ENCODE peak calls at places on chromosomes 3 and 15, in four cellular contexts. O is Caco-2; P is IMR-90; J is CD8-positive, alpha-beta T cell. U is an unnamed sample. For H3K36me3 and H3K4me1, the result is how much of the 10 kb centered on the place peaks cover.

GRCh38 chr3:44966795-44967278 is 9.1 kb downstream of the ZDHHC3 start:
- DNase-seq in J (no peak), O (no peak), P (no peak), U (no peak)

GRCh38 chr3:23324745-23325144 is 121.6 kb downstream of the UBE2E2 start:
- DNase-seq in J (no peak), P (peak), O (no peak), U (no peak)

GRCh38 chr3:73784647-73785420 is 160.1 kb upstream of the PDZRN3 start:
- DNase-seq in J (no peak), P (peak), O (no peak), U (no peak)

GRCh38 chr3:58608648-58609047 is 31.5 kb upstream of the FAM107A start:
- DNase-seq in O (no peak), J (no peak), P (no peak), U (no peak)

GRCh38 chr3:16504242-16504641 is 9.3 kb downstream of the RFTN1 start:
- DNase-seq in P (peak), O (no peak), J (no peak), U (no peak)

GRCh38 chr15:40084657-40085056 is 24.0 kb downstream of the BMF start:
- DNase-seq in O (no peak), J (no peak), P (no peak), U (no peak)

GRCh38 chr3:8741581-8742355 is 8.2 kb downstream of the CAV3 start:
- DNase-seq in J (no peak), O (peak), P (peak), U (peak)

GRCh38 chr3:17025594-17026139 is 140.9 kb downstream of the PLCL2 start:
- DNase-seq in J (no peak), P (no peak), O (no peak), U (no peak)

GRCh38 chr3:2947536-2947935 is 162.6 kb downstream of the IL5RA start:
- DNase-seq in P (no peak), O (no peak), J (no peak), U (no peak)

GRCh38 chr3:195813916-195814486 is 2.3 kb upstream of the MUC4 start:
- DNase-seq in J (no peak), O (no peak), P (no peak), U (no peak)

GRCh38 chr3:172315401-172316091 is 132.7 kb downstream of the GHSR start:
- DNase-seq in O (peak), J (no peak), P (peak), U (no peak)

GRCh38 chr15:60795889-60796288 is 316.9 kb upstream of the ICE2 start:
- DNase-seq in J (no peak), P (no peak), O (no peak), U (no peak)

GRCh38 chr3:9732080-9732752 is 681 bp downstream of the BRPF1 start:
- DNase-seq in P (no peak), O (no peak), J (peak), U (peak)

GRCh38 chr3:104564045-104564643 is 802.6 kb upstream of the ALCAM start:
- DNase-seq in J (peak), O (peak), P (peak), U (peak)

GRCh38 chr3:15659254-15659975 is 57.9 kb downstream of the BTD start:
- DNase-seq in O (no peak), J (no peak), P (no peak), U (no peak)

GRCh38 chr15:31476411-31476810 is 149.8 kb downstream of the KLF13 start:
- DNase-seq in O (no peak), J (no peak), P (no peak), U (no peak)

GRCh38 chr3:48519244-48519643 is 15.3 kb upstream of the SHISA5 start:
- DNase-seq in J (no peak), P (no peak), O (no peak), U (no peak)

GRCh38 chr15:92664178-92664900 is 8.8 kb upstream of the FAM174B start:
- DNase-seq in O (no peak), J (no peak), P (no peak), U (no peak)

GRCh38 chr15:69914960-69915359 is 182.8 kb downstream of the TLE3 start:
- DNase-seq in J (no peak), O (no peak), P (no peak), U (no peak)

GRCh38 chr3:170563712-170564423 is 22.0 kb downstream of the SLC7A14 start:
- DNase-seq in J (no peak), O (no peak), P (peak), U (no peak)

GRCh38 chr3:8555705-8556314 is 54.2 kb downstream of the LMCD1 start:
- DNase-seq in O (no peak), P (peak), J (no peak), U (no peak)

GRCh38 chr3:161415506-161416231 is 44.4 kb upstream of the SPTSSB start:
- DNase-seq in J (no peak), P (peak), O (no peak), U (no peak)

GRCh38 chr3:183028416-183028815 is 48.1 kb upstream of the DCUN1D1 start:
- DNase-seq in P (no peak), J (no peak), O (no peak), U (no peak)
- H3K36me3 ChIP-seq in P (under half), J (under half), O (under half), U (under half)

GRCh38 chr3:33791477-33792166 is 6.8 kb upstream of the PDCD6IP start:
- DNase-seq in P (peak), J (no peak), O (no peak), U (no peak)

GRCh38 chr3:33790091-33790490 is 8.3 kb upstream of the PDCD6IP start:
- DNase-seq in J (no peak), O (no peak), P (no peak), U (no peak)

GRCh38 chr3:33787328-33788009 is 11.0 kb upstream of the PDCD6IP start:
- DNase-seq in O (peak), J (peak), P (peak), U (peak)

GRCh38 chr3:33789183-33789954 is 9.1 kb upstream of the PDCD6IP start:
- DNase-seq in P (no peak), J (no peak), O (no peak), U (peak)

DNA sequence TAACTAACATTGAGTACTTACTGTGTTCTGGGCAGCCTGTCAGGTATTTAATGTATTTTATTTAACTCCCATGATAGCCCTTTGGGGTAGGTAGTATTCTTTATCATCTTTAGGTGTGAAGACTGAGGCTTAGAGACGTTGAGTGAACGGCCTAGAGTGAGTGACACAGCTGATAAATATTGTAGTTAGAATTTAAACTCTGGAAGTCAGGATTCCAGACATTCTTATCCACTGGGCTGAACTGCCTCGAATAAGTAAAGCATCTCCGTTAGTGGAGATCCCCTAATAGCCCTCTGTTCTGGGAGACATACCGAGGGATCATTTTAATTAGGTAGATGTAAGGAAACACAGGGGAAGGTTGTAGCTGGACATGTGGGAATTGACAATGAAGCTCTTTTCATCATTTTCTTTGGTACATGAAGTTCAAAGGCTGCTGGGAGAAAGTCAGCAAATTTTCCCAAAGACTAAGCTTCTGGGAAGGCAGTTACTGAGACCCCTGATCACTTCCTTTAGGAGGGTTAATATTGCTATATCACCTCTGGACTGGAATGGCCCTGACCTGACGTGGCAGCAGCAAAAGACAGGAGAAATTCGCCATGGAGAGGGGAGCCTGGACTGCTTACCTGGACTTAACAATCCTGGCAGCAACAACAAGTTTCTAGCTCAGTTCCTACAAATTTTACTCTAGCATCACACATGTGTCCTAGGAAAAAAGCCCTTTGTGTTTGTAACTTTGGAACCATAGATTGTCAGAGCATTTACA is 11.7 kb upstream of the PDCD6IP start:
- DNase-seq in P (no peak), J (no peak), O (no peak), U (no peak)
- H3K4me3 ChIP-seq in P (no peak), J (no peak), O (peak), U (no peak)

GRCh38 chr3:159882784-159883779 is 105.6 kb upstream of the IL12A start:
- DNase-seq in O (no peak), J (no peak), P (peak), U (no peak)
- H3K4me1 ChIP-seq in O (under half), J (under half), P (under half), U (under half)

GRCh38 chr3:13376091-13376490 is 44.0 kb downstream of the NUP210 start:
- DNase-seq in O (no peak), P (no peak), J (no peak), U (no peak)

GRCh38 chr3:13377021-13377420 is 43.1 kb downstream of the NUP210 start:
- DNase-seq in O (no peak), P (no peak), J (no peak), U (no peak)

GRCh38 chr3:13378155-13378554 is 42.0 kb downstream of the NUP210 start:
- DNase-seq in P (peak), O (no peak), J (no peak), U (no peak)

GRCh38 chr3:13373975-13374586 is 46.0 kb downstream of the NUP210 start:
- DNase-seq in P (no peak), O (no peak), J (no peak), U (no peak)

DNA sequence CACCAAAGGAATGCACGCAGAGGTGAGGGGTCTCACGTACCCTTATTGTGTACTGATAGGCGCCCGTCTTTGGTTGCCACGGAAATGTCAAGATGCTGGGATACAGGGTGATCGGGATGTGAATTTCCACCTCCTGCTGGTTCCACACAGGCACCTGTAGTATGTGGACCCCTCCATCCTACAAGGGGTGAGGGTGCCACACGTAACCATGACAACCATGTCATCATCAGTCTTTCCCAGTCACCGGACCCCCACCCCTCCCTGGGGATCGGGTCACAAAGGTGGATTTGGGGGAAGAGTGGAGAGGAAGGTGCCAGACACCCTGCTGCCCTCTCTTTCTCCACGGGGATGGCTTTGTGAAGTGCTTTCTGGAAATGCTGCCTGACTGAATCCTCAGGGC is 44.7 kb downstream of the NUP210 start:
- DNase-seq in O (no peak), J (no peak), P (no peak), U (no peak)
- H3K36me3 ChIP-seq in O (under half), J (half or more), P (under half), U (half or more)

DNA sequence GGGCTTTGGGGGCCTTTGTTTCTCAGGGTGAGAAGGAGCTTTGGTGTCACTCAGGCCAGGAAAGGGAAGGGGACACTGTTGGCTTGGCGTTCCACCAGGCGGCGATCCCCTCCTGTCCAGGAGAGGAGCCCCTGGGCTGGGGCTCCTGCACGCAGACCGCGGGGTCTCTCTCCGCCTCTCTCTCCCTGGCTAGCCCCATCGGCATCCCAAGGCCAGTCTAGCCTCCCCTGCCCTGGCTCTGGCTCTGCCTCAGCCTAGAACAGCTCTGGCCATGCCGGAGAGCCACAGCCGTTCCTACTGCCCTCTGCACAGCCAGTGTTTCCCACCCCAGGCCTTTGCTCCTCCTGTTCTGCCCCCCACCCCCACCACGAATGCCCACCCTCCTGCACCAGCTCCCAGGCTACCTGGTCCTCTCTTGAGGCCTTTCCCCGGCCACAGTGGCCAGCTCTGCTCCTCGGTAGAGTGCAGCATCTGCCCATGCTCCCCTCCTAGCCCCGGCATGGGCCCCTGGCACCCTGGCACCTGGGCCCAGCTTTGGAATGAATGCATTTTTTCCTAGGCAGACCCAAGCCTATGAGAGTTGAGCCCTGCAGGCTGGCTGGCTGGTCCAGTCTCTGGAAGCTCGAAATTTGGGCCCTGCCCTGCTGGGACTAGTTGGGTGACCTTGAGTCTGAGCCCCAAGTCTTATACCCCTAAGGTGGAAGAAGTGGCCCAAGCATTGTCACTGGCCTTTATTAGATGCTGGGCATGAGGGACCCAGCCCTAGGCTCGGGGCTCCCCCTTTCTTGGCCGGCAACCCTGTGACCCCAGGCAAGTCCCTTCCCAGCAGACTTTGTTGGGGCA is 2.4 kb downstream of the PLXNA1 start:
- DNase-seq in J (no peak), P (no peak), O (no peak), U (no peak)
- H3K4me3 ChIP-seq in J (no peak), P (no peak), O (no peak), U (no peak)

DNA sequence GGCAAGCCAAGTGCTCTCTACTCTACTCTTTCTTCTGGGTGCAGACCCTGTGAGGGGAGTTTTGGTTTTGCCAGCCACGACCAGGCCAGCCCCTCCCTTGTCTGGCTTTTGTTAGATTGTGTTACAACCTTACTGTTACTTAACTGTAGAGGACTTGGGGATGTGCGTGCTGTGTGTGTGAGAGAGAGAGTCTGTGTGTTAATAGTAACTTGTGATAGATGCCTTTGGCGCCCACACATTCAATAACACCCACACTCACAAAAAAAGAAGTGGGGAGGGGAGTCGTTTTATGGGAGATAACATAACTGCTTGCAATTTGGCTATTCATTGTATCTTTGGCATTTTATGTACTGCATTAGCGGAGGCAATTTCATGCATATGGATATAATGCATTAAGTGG is 158.7 kb upstream of the SMAD3 start:
- DNase-seq in O (no peak), P (no peak), J (no peak), U (no peak)
- H3K4me1 ChIP-seq in O (under half), P (under half), J (under half), U (under half)

DNA sequence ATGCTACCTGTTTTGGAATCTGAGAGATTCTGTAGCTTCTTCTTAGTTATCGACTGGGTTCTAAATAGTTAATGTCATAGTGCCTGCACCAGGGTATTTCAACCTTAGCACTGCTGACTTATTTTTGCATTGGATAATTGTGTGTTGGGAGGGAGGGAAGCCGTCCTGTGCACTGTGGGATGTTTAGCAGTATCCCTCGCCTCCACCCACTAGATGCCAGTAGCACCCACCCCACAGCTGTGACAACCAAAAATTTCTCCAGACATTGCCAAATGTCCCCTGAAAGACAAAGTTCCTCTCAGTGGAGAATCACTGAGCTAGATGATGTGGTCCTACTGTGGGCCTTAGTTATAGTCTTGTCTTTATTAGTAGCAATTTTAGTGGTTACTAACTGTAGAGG is 88.3 kb downstream of the TGFBR2 start:
- DNase-seq in P (no peak), J (no peak), O (no peak), U (no peak)
- H3K36me3 ChIP-seq in P (under half), J (half or more), O (under half), U (under half)

GRCh38 chr15:66409565-66410108 is 22.9 kb downstream of the MAP2K1 start:
- DNase-seq in P (no peak), O (no peak), J (no peak), U (no peak)

GRCh38 chr15:66412213-66412612 is 25.5 kb downstream of the MAP2K1 start:
- DNase-seq in J (no peak), O (no peak), P (no peak), U (no peak)

GRCh38 chr15:66413555-66413954 is 26.8 kb downstream of the MAP2K1 start:
- DNase-seq in P (no peak), O (no peak), J (no peak), U (no peak)

GRCh38 chr15:66408690-66409089 is 22.0 kb downstream of the MAP2K1 start:
- DNase-seq in J (no peak), P (no peak), O (no peak), U (no peak)

GRCh38 chr15:66411190-66411589 is 24.5 kb downstream of the MAP2K1 start:
- DNase-seq in P (no peak), O (no peak), J (no peak), U (no peak)
- H3K4me3 ChIP-seq in P (no peak), O (no peak), J (peak), U (no peak)

DNA sequence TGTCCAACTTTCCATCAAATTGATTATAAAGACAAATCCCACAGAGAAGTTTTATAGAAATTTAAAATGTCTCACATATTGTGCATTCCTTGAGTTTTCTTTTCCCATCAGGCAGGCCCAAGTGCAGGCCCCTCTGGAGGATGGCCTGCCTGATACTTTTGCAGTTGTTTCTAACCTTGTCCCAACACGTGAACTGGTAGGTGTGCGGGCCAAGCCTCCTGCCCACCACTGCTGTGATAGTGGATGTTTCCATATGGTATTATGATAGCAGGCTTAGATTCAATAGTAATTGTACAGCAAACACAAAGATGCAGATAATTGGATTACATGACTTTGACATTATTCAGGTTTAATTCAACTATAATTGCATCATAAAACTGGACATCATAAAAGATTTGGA is 1.4 kb downstream of the P2RY12 start:
- DNase-seq in P (no peak), O (no peak), J (no peak), U (peak)
- H3K4me1 ChIP-seq in P (under half), O (under half), J (under half), U (under half)